ENCODE peak calls at places on chromosomes 12 and 14, in four cellular contexts. U, Y, J and N are unnamed samples.
A peak's percentile ranks its signal among the peaks of the same experiment; 100 is the strongest.

GRCh38 chr14:96117101-96117897 is 78.1 kb downstream of the C14orf132 start:
- DNase-seq in U (no peak), Y (peak; percentile 49), J (no peak), N (no peak)

GRCh38 chr12:29103539-29103974 is 45.5 kb upstream of the FAR2 start:
- DNase-seq in U (no peak), Y (no peak), J (peak; percentile 75), N (no peak)

GRCh38 chr14:50062438-50063039 is 53.8 kb downstream of the VCPKMT start:
- DNase-seq in U (peak; percentile 89), Y (peak; percentile 55), J (peak; percentile 71), N (no peak)

GRCh38 chr12:121069206-121069605 is 30.2 kb upstream of the OASL start:
- DNase-seq in U (no peak), Y (no peak), J (no peak), N (no peak)

GRCh38 chr14:68033533-68033932 is 214.0 kb downstream of the RAD51B start:
- DNase-seq in U (no peak), Y (no peak), J (no peak), N (no peak)

GRCh38 chr14:32077081-32078029 is at the start of gene ARHGAP5:
- DNase-seq in U (peak; percentile 28), Y (peak; percentile 76), J (no peak), N (no peak)

GRCh38 chr12:2547273-2548044 is 247.3 kb upstream of the FKBP4 start:
- DNase-seq in U (no peak), Y (no peak), J (no peak), N (no peak)

GRCh38 chr14:101535232-101535631 is 26.1 kb upstream of the DIO3 start:
- DNase-seq in U (no peak), Y (no peak), J (no peak), N (no peak)

GRCh38 chr12:16939871-16940306 is 333.9 kb upstream of the LMO3 start:
- DNase-seq in U (peak; percentile 12), Y (peak; percentile 36), J (peak; percentile 26), N (peak; percentile 68)

GRCh38 chr14:105203057-105203494 is 22.0 kb upstream of the NUDT14 start:
- DNase-seq in U (peak; percentile 69), Y (peak; percentile 93), J (no peak), N (peak; percentile 91)

GRCh38 chr12:67413577-67413976 is 144.4 kb downstream of the CAND1 start:
- DNase-seq in U (no peak), Y (peak; percentile 13), J (no peak), N (no peak)

GRCh38 chr14:105919458-105920150 is 393.2 kb downstream of the TMEM121 start:
- DNase-seq in U (peak; percentile 0), Y (no peak), J (no peak), N (no peak)

GRCh38 chr12:49937639-49938300 is 12.8 kb upstream of the AQP2 start:
- DNase-seq in U (no peak), Y (no peak), J (no peak), N (no peak)

GRCh38 chr14:83260751-83261150 is 1727.1 kb upstream of the SEL1L start:
- DNase-seq in U (no peak), Y (no peak), J (no peak), N (no peak)

GRCh38 chr12:95577820-95578219 is 26.5 kb upstream of the USP44 start:
- DNase-seq in U (no peak), Y (no peak), J (no peak), N (no peak)

GRCh38 chr12:95574030-95574429 is 22.8 kb upstream of the USP44 start:
- DNase-seq in U (no peak), Y (no peak), J (no peak), N (peak; percentile 76)

GRCh38 chr12:95571369-95571768 is 20.1 kb upstream of the USP44 start:
- DNase-seq in U (no peak), Y (no peak), J (no peak), N (no peak)

DNA sequence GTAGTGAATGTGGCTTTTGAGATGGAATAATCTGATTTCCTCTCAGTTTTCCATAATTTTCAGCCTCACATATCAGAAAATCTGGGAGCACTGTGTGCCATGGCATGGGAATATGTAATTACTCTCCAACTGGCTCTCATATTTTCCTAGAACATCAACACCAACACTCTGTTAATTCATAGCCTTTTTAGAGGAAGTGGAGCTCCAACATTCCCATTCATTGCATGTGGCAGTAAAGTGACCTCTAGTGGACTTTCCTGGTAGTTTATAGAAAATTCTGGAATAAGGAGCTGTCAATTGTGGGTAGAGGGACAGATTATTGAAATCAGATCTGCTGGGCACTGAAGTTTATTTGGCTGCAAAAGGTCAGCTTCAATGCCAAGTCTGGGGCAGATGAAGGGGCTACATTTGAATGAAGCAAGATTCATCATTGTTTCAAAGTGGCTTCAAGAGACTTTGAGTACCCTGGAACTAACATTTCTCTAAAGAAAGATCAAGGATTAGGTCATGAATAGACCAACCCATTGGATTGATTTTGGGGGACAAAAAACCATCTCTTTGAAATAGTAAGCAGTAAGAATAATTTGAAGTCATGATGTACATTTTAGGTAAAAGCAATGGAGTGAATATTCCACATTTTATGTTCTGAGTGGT is 23.6 kb upstream of the USP44 start:
- DNase-seq in U (peak; percentile 27), Y (peak; percentile 54), J (no peak), N (no peak)
- TF ChIP-seq NRF1 in U (no peak), Y (no peak), J (no peak), N (no peak)

GRCh38 chr12:6426882-6427671 is 17.7 kb upstream of the CD27 start:
- DNase-seq in U (no peak), Y (no peak), J (peak; percentile 97), N (no peak)
- TF ChIP-seq NRF1 in U (no peak), Y (no peak), J (no peak), N (no peak)

DNA sequence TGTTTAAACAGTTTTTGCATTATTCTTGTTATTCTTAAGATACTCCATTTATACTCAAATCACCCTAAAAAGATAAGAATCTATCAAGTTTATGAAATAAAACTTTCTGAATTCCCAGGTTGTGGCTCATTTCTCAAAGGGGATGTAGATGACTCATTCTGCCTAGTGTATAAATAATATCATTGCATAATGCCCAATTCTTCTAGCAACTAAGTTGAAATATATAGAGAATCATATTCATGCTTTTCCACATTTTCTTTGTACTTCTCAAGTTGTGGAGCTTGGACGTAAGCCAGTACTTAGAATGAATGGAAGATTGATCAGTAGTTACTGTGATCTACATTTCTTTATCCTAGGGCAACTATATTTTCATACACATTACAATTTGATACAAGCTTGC is 201.1 kb downstream of the PPFIA2 start:
- DNase-seq in U (no peak), Y (no peak), J (no peak), N (no peak)
- TF ChIP-seq NRF1 in U (no peak), Y (no peak), J (no peak), N (no peak)

DNA sequence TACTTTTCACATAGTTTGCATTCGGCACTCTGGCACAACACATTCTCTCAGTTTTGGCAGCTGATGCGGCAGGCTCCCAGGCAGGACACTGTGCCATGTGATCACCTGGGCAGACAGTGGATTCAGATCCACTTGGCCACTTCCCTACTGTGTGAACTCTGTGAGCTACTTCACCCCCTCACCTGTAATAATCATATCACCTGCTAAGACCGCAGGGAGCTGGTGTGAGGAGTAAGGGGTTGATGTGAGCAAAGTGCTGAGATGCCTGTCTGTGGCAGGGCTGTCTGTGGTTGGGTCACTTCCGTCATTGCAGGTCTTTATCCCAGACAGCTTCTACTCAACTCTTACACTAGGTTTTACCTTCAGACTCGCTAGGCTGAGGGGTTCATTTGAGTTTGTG is 50.4 kb upstream of the AMN start:
- DNase-seq in U (no peak), Y (no peak), J (no peak), N (no peak)
- TF ChIP-seq NRF1 in U (no peak), Y (no peak), J (no peak), N (no peak)

GRCh38 chr12:90098132-90098779 is 389.6 kb upstream of the ATP2B1 start:
- DNase-seq in U (no peak), Y (no peak), J (no peak), N (no peak)
- TF ChIP-seq NRF1 in U (no peak), Y (no peak), J (no peak), N (no peak)

GRCh38 chr12:41365653-41366131 is 177.6 kb downstream of the PDZRN4 start:
- DNase-seq in U (no peak), Y (no peak), J (no peak), N (no peak)
- TF ChIP-seq NRF1 in U (no peak), Y (no peak), J (no peak), N (no peak)

GRCh38 chr12:102652645-102653313 is 172.4 kb upstream of the IGF1 start:
- DNase-seq in U (no peak), Y (no peak), J (no peak), N (no peak)
- TF ChIP-seq NRF1 in U (no peak), Y (no peak), J (no peak), N (no peak)